ENCODE peak calls at places on chromosomes 11 and 22, in five cellular contexts. I, N, Z, A and F are unnamed samples.

GRCh38 chr11:12664410-12664809 is 9.8 kb upstream of the TEAD1 start:
- DNase-seq in I (no peak), N (no peak), Z (no peak), A (no peak), F (no peak)

GRCh38 chr22:50444663-50445062 is 30.2 kb downstream of the SBF1 start:
- DNase-seq in I (no peak), N (no peak), Z (no peak), A (peak; percentile 76), F (no peak)

GRCh38 chr11:35040221-35040942 is 98.6 kb upstream of the CD44 start:
- DNase-seq in I (no peak), N (peak; percentile 52), Z (peak; percentile 51), A (no peak), F (no peak)

GRCh38 chr11:69905611-69906452 is 86.6 kb upstream of the FGF3 start:
- DNase-seq in I (no peak), N (no peak), Z (no peak), A (peak; percentile 45), F (no peak)

GRCh38 chr11:33256031-33256807 is 962 bp upstream of the HIPK3 start:
- DNase-seq in I (no peak), N (no peak), Z (no peak), A (no peak), F (no peak)

GRCh38 chr11:132444891-132445290 is 1074.5 kb downstream of the NTM start:
- DNase-seq in I (no peak), N (no peak), Z (no peak), A (no peak), F (no peak)

GRCh38 chr11:125750629-125751028 is 4.5 kb downstream of the PATE1 start:
- DNase-seq in I (no peak), N (no peak), Z (no peak), A (no peak), F (no peak)

GRCh38 chr11:11218287-11218986 is 134.6 kb downstream of the CSNK2A3 start:
- DNase-seq in I (no peak), N (no peak), Z (no peak), A (no peak), F (no peak)

GRCh38 chr11:86418929-86419328 is 44.2 kb downstream of the CCDC81 start:
- DNase-seq in I (no peak), N (no peak), Z (no peak), A (no peak), F (no peak)

GRCh38 chr22:45626198-45626651 is 45.4 kb upstream of the ATXN10 start:
- DNase-seq in I (no peak), N (no peak), Z (no peak), A (peak; percentile 92), F (no peak)

GRCh38 chr11:12717851-12718291 is 43.6 kb downstream of the TEAD1 start:
- DNase-seq in I (no peak), N (peak; percentile 23), Z (peak; percentile 21), A (no peak), F (no peak)

GRCh38 chr11:46272816-46273427 is 4.5 kb upstream of the CREB3L1 start:
- DNase-seq in I (no peak), N (no peak), Z (no peak), A (no peak), F (peak; percentile 85)

GRCh38 chr22:37544955-37545702 is 15.2 kb upstream of the CDC42EP1 start:
- DNase-seq in I (peak; percentile 88), N (peak; percentile 50), Z (peak; percentile 30), A (peak; percentile 85), F (peak; percentile 83)

GRCh38 chr11:73995247-73995646 is 12.6 kb upstream of the UCP2 start:
- DNase-seq in I (no peak), N (no peak), Z (no peak), A (no peak), F (no peak)